ENCODE peak calls at places on chromosomes 13 and 19, in five cellular contexts. K, X, U, I and P are unnamed samples.

GRCh38 chr19:43755256-43755801 is 567 bp upstream of the SMG9 start:
- DNase-seq in K (peak), X (peak), U (peak), I (no peak), P (peak)

GRCh38 chr13:30375436-30375835 is 46.9 kb upstream of the UBE2L5 start:
- DNase-seq in K (no peak), X (no peak), U (no peak), I (no peak), P (no peak)

GRCh38 chr13:46739447-46740125 is 57.4 kb downstream of the ESD start:
- DNase-seq in K (no peak), X (no peak), U (no peak), I (no peak), P (no peak)

GRCh38 chr13:35832551-35832950 is 298.6 kb downstream of the DCLK1 start:
- DNase-seq in K (no peak), X (no peak), U (no peak), I (no peak), P (no peak)

GRCh38 chr13:105513448-105513847 is 1022.0 kb downstream of the EFNB2 start:
- DNase-seq in K (no peak), X (no peak), U (no peak), I (no peak), P (no peak)

GRCh38 chr13:43057653-43058317 is 34.4 kb downstream of the DNAJC15 start:
- DNase-seq in K (no peak), X (no peak), U (peak), I (peak), P (no peak)

GRCh38 chr13:40123962-40124647 is 468.6 kb downstream of the COG6 start:
- DNase-seq in K (no peak), X (no peak), U (no peak), I (no peak), P (no peak)

GRCh38 chr13:95559100-95559499 is 6.6 kb downstream of the CLDN10 start:
- DNase-seq in K (no peak), X (no peak), U (no peak), I (no peak), P (no peak)

GRCh38 chr19:4519521-4520277 is 1.4 kb upstream of the PLIN4 start:
- DNase-seq in K (peak), X (no peak), U (no peak), I (no peak), P (no peak)

GRCh38 chr13:30829145-30829544 is 76.9 kb upstream of the MEDAG start:
- DNase-seq in K (peak), X (no peak), U (peak), I (peak), P (peak)

GRCh38 chr13:30119476-30119875 is 187.9 kb downstream of the KATNAL1 start:
- DNase-seq in K (no peak), X (no peak), U (no peak), I (no peak), P (peak)

GRCh38 chr13:22173605-22174004 is 502.7 kb downstream of the FGF9 start:
- DNase-seq in K (peak), X (no peak), U (no peak), I (no peak), P (no peak)

GRCh38 chr13:84655677-84656076 is 773.4 kb upstream of the SLITRK1 start:
- DNase-seq in K (no peak), X (no peak), U (no peak), I (no peak), P (no peak)

GRCh38 chr13:26460652-26461051 is 96.8 kb upstream of the WASF3 start:
- DNase-seq in K (no peak), X (no peak), U (no peak), I (no peak), P (no peak)

GRCh38 chr13:61795580-61795979 is 379.9 kb upstream of the PCDH20 start:
- DNase-seq in K (no peak), X (no peak), U (no peak), I (no peak), P (no peak)

GRCh38 chr19:1503089-1503924 is 9.5 kb downstream of the ADAMTSL5 start:
- DNase-seq in K (peak), X (peak), U (no peak), I (no peak), P (peak)

GRCh38 chr19:52667972-52668371 is 29.8 kb upstream of the ZNF83 start:
- DNase-seq in K (no peak), X (no peak), U (no peak), I (no peak), P (no peak)

GRCh38 chr13:50320297-50320862 is 305.1 kb downstream of the KCNRG start:
- DNase-seq in K (peak), X (no peak), U (peak), I (peak), P (no peak)

GRCh38 chr13:59641261-59641660 is 522.5 kb downstream of the DIAPH3 start:
- DNase-seq in K (no peak), X (no peak), U (no peak), I (no peak), P (no peak)

GRCh38 chr13:46006688-46007452 is 45.7 kb downstream of the ZC3H13 start:
- DNase-seq in K (no peak), X (no peak), U (no peak), I (no peak), P (no peak)

GRCh38 chr19:30664358-30665058 is 292.3 kb downstream of the ZNF536 start:
- DNase-seq in K (peak), X (peak), U (no peak), I (peak), P (peak)

GRCh38 chr13:61383101-61383500 is 32.5 kb downstream of the PCDH20 start:
- DNase-seq in K (no peak), X (no peak), U (no peak), I (no peak), P (no peak)

GRCh38 chr13:53778937-53779336 is 750.3 kb downstream of the OLFM4 start:
- DNase-seq in K (no peak), X (no peak), U (no peak), I (no peak), P (no peak)

GRCh38 chr13:53783466-53783865 is 754.9 kb downstream of the OLFM4 start:
- DNase-seq in K (no peak), X (no peak), U (no peak), I (no peak), P (no peak)

GRCh38 chr13:53782400-53783030 is 753.9 kb downstream of the OLFM4 start:
- DNase-seq in K (peak), X (no peak), U (peak), I (peak), P (peak)

GRCh38 chr13:53784331-53784730 is 755.7 kb downstream of the OLFM4 start:
- DNase-seq in K (no peak), X (no peak), U (no peak), I (no peak), P (no peak)

DNA sequence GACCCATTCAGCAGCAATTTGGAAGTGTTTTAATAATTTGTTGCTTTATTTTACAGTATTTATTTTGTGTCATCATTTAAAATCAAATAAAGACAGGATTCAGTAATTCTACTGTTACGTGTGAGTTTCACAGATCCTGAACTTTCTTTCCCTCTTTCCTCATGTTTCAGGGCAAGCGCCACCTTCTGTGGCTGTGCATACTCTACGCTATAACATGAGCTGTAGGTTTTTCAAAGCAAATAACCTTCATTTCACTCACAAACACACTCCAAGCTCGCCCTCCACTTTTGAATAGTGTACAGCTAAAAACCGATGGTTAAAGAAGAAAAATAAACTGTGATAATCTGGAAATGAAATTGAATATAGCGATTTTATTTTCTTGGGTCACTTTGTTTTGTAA is 753.3 kb downstream of the OLFM4 start:
- DNase-seq in K (no peak), X (no peak), U (no peak), I (no peak), P (peak)
- TF ChIP-seq MYC in K (no peak), X (no peak), U (no peak), I (no peak), P (no peak)

DNA sequence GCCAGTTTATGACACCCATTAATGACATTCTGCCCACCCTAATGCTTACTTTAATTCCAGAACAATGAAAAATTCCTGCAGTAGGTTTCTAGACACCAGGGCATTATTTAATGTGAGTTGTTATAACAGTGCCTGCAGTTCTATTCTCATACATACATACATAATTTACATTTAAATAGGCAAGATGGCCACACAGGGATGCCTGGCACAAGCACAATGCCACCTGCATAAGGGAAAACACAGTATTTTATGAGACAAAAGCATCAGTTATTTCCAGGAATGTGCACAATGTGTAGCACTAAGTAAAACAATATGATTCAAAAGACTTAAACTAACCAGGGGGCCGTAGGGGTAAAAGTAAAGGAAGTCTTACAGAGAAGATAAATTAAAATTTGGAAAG is 243.9 kb upstream of the SPRY2 start:
- DNase-seq in K (no peak), X (no peak), U (no peak), I (no peak), P (no peak)
- H3K4me3 ChIP-seq in K (no peak), X (no peak), U (no peak), I (no peak), P (no peak)

GRCh38 chr19:3125900-3126524 is 9.8 kb upstream of the GNA15 start:
- DNase-seq in K (peak), X (peak), U (peak), I (peak), P (peak)

GRCh38 chr19:3132971-3133792 is 2.7 kb upstream of the GNA15 start:
- DNase-seq in K (no peak), X (peak), U (no peak), I (no peak), P (peak)

GRCh38 chr19:3131168-3131567 is 4.7 kb upstream of the GNA15 start:
- DNase-seq in K (no peak), X (no peak), U (no peak), I (no peak), P (no peak)

GRCh38 chr19:3124630-3125029 is 11.2 kb upstream of the GNA15 start:
- DNase-seq in K (no peak), X (no peak), U (no peak), I (no peak), P (no peak)

GRCh38 chr19:3129112-3129511 is 6.7 kb upstream of the GNA15 start:
- DNase-seq in K (peak), X (no peak), U (peak), I (peak), P (peak)
- TF ChIP-seq MYC in K (no peak), X (no peak), U (no peak), I (no peak), P (no peak)

DNA sequence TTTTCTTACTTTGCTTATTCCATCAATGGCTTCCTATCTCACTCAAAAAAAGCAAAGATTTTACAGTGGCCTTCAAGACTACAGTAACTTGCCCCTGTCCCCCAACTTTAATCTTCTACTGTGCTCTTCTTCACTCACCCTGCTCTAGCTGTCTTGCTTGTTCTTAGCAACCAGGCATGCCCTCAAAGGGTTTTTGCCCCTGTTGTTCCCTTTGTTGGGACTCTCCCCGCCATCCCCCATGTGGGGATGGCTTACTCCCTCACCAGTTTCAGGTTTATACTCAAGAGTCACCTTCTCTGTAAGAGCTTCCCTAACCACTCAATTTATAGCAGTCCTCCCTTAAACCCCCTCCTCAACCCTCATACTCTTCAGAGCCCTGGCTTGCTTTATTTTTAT is 5.4 kb downstream of the MTMR6 start:
- DNase-seq in K (no peak), X (no peak), U (no peak), I (no peak), P (no peak)
- H3K4me3 ChIP-seq in K (no peak), X (no peak), U (no peak), I (no peak), P (no peak)

GRCh38 chr19:28483197-28483596 is 729.8 kb downstream of the UQCRFS1 start:
- DNase-seq in K (no peak), X (no peak), U (no peak), I (no peak), P (no peak)

GRCh38 chr19:28485300-28485699 is 727.7 kb downstream of the UQCRFS1 start:
- DNase-seq in K (no peak), X (no peak), U (no peak), I (no peak), P (no peak)

GRCh38 chr19:28481674-28482073 is 731.3 kb downstream of the UQCRFS1 start:
- DNase-seq in K (no peak), X (no peak), U (no peak), I (no peak), P (no peak)

GRCh38 chr19:28486934-28487333 is 726.0 kb downstream of the UQCRFS1 start:
- DNase-seq in K (no peak), X (no peak), U (no peak), I (no peak), P (no peak)

DNA sequence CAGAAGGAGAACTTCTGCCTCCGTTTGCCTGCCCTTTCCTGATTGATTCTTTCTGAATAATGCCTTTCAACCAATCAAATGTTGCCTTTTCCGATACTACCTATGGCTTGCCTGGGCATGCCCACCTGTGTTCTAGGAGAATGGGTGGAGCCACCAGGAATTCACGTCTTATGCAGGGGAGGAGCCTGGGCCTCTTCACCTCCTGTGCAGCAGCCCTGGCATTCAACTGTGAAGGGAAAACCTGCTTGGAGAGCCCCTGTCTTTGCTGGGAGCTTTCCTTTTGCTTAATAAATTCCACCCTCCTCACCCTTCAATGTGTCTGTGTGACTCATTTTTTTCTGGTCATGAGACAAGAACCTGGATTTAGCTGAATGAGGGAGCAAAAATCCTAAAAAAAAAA is 730.7 kb downstream of the UQCRFS1 start:
- DNase-seq in K (peak), X (no peak), U (no peak), I (no peak), P (no peak)
- TF ChIP-seq MYC in K (no peak), X (no peak), U (no peak), I (no peak), P (no peak)

GRCh38 chr19:14496849-14497346 is 971 bp upstream of the GIPC1 start:
- DNase-seq in K (no peak), X (peak), U (no peak), I (no peak), P (no peak)
- H3K4me3 ChIP-seq in K (peak), X (peak), U (no peak), I (peak), P (no peak)

GRCh38 chr19:49553451-49554271 is 25.9 kb downstream of the RCN3 start:
- DNase-seq in K (no peak), X (no peak), U (peak), I (peak), P (no peak)

GRCh38 chr19:49556412-49557398 is 23.7 kb downstream of the NOSIP start:
- DNase-seq in K (no peak), X (no peak), U (no peak), I (no peak), P (no peak)

GRCh38 chr19:49557641-49558325 is 22.6 kb downstream of the NOSIP start:
- DNase-seq in K (no peak), X (no peak), U (no peak), I (no peak), P (no peak)

GRCh38 chr19:49554701-49555181 is 25.6 kb downstream of the NOSIP start:
- DNase-seq in K (no peak), X (no peak), U (peak), I (no peak), P (no peak)

DNA sequence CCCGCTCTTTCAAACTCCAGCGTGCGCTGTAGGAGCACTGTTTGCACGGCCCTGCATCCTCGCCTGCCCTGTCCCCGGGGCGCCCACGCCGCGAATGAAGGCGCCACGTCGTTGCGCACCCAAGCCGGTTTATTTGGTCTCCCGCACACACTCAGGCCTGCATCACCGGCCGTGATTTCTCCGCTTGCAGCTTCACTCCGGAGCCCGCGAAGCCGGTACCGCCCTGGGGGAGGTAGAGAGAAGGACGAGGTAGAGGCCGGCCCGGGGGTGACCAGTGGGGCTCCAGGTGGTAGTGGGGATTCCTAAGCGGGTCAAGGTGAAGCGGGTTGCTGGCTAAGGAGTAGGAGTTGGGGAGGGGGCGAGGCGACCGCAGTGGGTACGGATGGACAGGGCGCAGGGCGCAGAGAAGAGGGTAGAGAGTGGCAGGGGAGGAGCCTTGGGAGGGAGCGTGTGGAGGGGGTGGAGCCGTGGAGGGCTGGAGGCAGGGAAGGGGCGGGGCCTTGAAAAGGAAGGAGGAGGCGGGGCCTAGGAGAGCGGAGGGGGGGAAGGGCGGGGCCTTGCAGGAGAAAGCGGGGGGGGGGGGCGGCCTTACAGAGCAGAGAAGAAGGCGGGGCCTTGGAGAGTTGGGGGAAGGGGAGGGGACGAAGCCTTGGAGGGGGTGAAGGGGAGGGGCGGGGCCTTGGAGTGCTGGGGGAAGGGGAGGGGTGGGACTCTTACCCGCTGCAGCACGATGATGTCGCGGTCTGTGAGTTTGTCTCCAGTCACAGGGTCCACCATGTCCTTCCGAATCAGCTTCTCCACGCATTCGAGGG is 24.6 kb downstream of the NOSIP start:
- DNase-seq in K (peak), X (peak), U (peak), I (no peak), P (peak)
- TF ChIP-seq MYC in K (no peak), X (no peak), U (no peak), I (no peak), P (no peak)

DNA sequence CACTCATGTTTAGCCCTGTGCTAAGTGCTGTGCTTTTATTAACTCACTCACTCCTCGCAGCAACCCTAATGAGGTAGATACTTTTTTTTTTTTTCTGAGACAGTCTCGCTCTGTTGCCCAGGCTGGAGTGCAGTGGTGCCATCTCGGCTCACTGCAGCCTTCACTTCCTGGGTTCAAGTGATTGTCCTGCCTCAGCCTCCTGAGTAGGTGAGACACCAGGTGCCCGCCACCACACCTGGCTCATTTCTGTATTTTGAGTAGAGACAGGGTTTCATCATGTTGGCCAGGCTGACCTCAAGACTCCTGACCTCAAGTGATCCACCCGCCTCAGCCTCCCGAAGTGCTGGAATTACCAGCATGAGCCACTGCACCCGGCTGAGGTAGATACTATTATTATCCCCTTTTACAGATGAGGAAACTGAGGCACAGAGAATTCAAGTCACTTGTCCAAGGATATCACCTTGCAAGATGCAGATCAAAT is 2.5 kb downstream of the ITPKC start:
- DNase-seq in K (no peak), X (no peak), U (no peak), I (no peak), P (no peak)
- H3K4me3 ChIP-seq in K (peak), X (peak), U (no peak), I (peak), P (no peak)